ENCODE peak calls at places on chromosomes 13 and 19, in ten cellular contexts. U, Y, O, V, I, H, K, F, Z and J are unnamed samples.

GRCh38 chr19:40365613-40366401 is 17.3 kb downstream of the PLD3 start:
- DNase-seq in H (peak), U (peak), V (peak), K (peak), F (peak), O (peak), I (peak), Z (no peak), Y (peak), J (peak)

GRCh38 chr13:93847162-93847561 is 620.6 kb downstream of the GPC6 start:
- DNase-seq in Z (no peak), I (no peak), K (peak), F (no peak), U (no peak), H (no peak), V (peak), Y (peak), O (no peak), J (peak)

GRCh38 chr13:113978741-113979481 is 5.0 kb upstream of the C13orf46 start:
- DNase-seq in O (peak), Z (peak), H (peak), I (no peak), K (no peak), F (peak), U (no peak), V (no peak), Y (no peak), J (no peak)

GRCh38 chr13:76387561-76387960 is 498.6 kb downstream of the KCTD12 start:
- DNase-seq in O (no peak), U (no peak), Z (no peak), I (no peak), H (no peak), K (no peak), F (no peak), V (peak), Y (no peak), J (no peak)

GRCh38 chr13:91133941-91134772 is 213.3 kb upstream of the MIR17HG start:
- DNase-seq in U (peak), V (peak), I (no peak), K (peak), Y (peak), Z (no peak), O (peak), F (no peak), H (peak), J (peak)

GRCh38 chr13:28744656-28745055 is 25.9 kb upstream of the SLC46A3 start:
- DNase-seq in F (no peak), Z (no peak), U (no peak), H (no peak), O (no peak), V (no peak), K (no peak), Y (no peak), I (no peak), J (no peak)

GRCh38 chr19:50495020-50495531 is 15.9 kb downstream of the JOSD2 start:
- DNase-seq in K (no peak), H (no peak), Y (no peak), U (no peak), O (no peak), V (no peak), I (no peak), F (no peak), Z (no peak), J (no peak)

GRCh38 chr13:97030705-97031452 is 36.6 kb upstream of the OXGR1 start:
- DNase-seq in V (peak), O (peak), H (no peak), I (no peak), Z (no peak), F (no peak), K (peak), Y (peak), U (no peak), J (peak)

GRCh38 chr13:114115191-114115671 is 17.2 kb downstream of the RASA3 start:
- DNase-seq in Z (peak), O (peak), V (peak), Y (peak), U (no peak), I (peak), H (peak), K (no peak), F (peak), J (peak)

GRCh38 chr19:4852484-4852883 is 15.0 kb downstream of the PLIN3 start:
- DNase-seq in Y (no peak), V (no peak), I (no peak), O (no peak), F (no peak), K (no peak), Z (no peak), H (no peak), U (no peak), J (no peak)

GRCh38 chr13:109642358-109642757 is 144.0 kb downstream of the IRS2 start:
- DNase-seq in V (no peak), F (no peak), H (no peak), U (no peak), O (no peak), I (no peak), K (no peak), Z (no peak), Y (no peak), J (no peak)

GRCh38 chr19:2578391-2578826 is 102.5 kb downstream of the GADD45B start:
- DNase-seq in H (peak), I (peak), U (no peak), K (no peak), V (peak), Y (peak), F (no peak), Z (peak), O (no peak), J (peak)

GRCh38 chr13:106612688-106613087 is 44.8 kb upstream of the ARGLU1 start:
- DNase-seq in Z (peak), I (no peak), V (peak), U (peak), F (peak), K (no peak), O (peak), H (peak), Y (peak), J (peak)

GRCh38 chr19:6590458-6591319 is at the start of gene CD70:
- DNase-seq in H (no peak), F (no peak), O (no peak), I (no peak), U (no peak), Y (no peak), Z (no peak), V (no peak), K (peak), J (no peak)

GRCh38 chr13:41613984-41614581 is 156.7 kb downstream of the RGCC start:
- DNase-seq in K (no peak), U (peak), H (peak), F (peak), Y (peak), O (no peak), V (peak), I (no peak), Z (peak), J (peak)

GRCh38 chr13:36297600-36298338 is at the start of gene CCDC169:
- DNase-seq in Y (peak), Z (peak), I (no peak), F (peak), V (peak), K (peak), U (peak), O (peak), H (peak), J (peak)

GRCh38 chr13:110228936-110229904 is 77.7 kb downstream of the COL4A1 start:
- DNase-seq in H (no peak), V (peak), O (no peak), K (no peak), I (no peak), U (no peak), Y (no peak), Z (peak), F (no peak), J (peak)

GRCh38 chr13:66528139-66528538 is 702.0 kb downstream of the PCDH9 start:
- DNase-seq in K (no peak), H (no peak), O (no peak), V (no peak), Z (no peak), Y (no peak), I (no peak), U (no peak), F (no peak), J (no peak)

GRCh38 chr13:32267836-32268439 is 47.2 kb downstream of the ZAR1L start:
- DNase-seq in Y (no peak), Z (no peak), K (peak), V (no peak), U (peak), F (no peak), H (peak), I (no peak), O (no peak), J (no peak)

GRCh38 chr19:35266149-35266903 is 2.4 kb upstream of the USF2 start:
- DNase-seq in O (no peak), Y (no peak), I (no peak), Z (peak), F (peak), V (no peak), H (no peak), U (no peak), K (no peak), J (no peak)

GRCh38 chr13:41916173-41916954 is 44.5 kb downstream of the VWA8 start:
- DNase-seq in F (no peak), K (peak), I (no peak), H (no peak), O (no peak), Z (no peak), U (no peak), Y (peak), V (peak), J (peak)

GRCh38 chr13:97460004-97460756 is 26.2 kb downstream of the RAP2A start:
- DNase-seq in Z (no peak), V (no peak), I (no peak), O (no peak), F (no peak), K (peak), U (no peak), Y (peak), H (no peak), J (peak)

GRCh38 chr19:3357362-3357730 is 9.0 kb upstream of the NFIC start:
- DNase-seq in H (no peak), V (no peak), I (no peak), O (no peak), F (no peak), Z (no peak), K (peak), Y (no peak), U (no peak), J (no peak)

GRCh38 chr19:3821156-3821555 is 35.0 kb upstream of the MATK start:
- DNase-seq in U (no peak), K (no peak), I (no peak), F (no peak), H (no peak), Z (no peak), V (no peak), Y (no peak), O (no peak), J (no peak)

DNA sequence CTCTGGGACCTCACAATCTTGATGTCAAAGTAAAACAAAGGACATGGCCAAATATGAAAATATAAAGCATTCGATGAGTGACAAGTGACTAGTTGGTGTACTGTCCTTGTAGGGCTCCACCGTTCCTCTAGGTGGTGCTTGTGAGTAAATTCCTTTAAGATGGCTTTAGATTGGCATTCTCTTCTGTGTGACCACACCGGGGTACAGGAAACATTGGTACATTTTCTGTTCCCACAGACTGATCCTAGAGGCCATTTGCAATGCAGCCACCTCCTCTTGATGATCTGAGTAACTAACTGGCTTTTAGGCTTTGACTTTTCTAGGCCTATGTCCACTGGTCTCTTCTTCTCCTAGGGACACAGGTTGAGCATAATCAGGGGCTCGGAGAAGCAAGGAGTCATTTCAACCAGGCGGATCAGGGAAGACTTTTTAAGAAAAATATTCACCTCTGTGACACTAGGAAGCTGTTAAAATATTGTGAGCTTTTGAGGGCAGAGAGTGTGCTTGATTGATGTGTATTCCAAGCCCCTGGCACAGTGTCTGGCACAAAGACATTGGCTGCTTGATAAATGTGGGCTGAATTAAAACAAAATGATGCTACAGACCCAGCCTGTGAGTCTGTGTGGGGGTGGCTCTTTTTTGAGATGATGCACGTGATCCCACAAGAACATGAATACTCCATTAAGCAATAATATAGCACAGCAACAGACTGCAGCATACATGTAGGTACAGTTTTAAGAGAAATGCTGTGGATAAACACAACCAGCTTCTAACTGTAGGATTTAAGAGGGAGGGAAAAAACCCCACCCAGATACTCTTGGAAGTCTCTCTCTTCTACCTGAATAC is 21.0 kb downstream of the EPSTI1 start:
- DNase-seq in U (no peak), F (no peak), I (no peak), K (peak), Y (peak), H (peak), V (peak), Z (no peak), O (peak), J (peak)
- TF ChIP-seq CTCF in U (peak), F (peak), I (peak), K (peak), Y (peak), H (peak), V (peak), Z (peak), O (peak), J (peak)

GRCh38 chr19:11738746-11739620 is at the start of gene ZNF823:
- DNase-seq in O (peak), K (peak), I (peak), F (peak), V (peak), U (peak), H (peak), Y (peak), Z (peak), J (peak)
- H3K4me3 ChIP-seq in O (peak), K (peak), I (peak), F (peak), V (peak), U (peak), H (peak), Y (peak), Z (peak), J (peak)

GRCh38 chr13:99367663-99368448 is 60.7 kb upstream of the GPR183 start:
- DNase-seq in V (no peak), I (no peak), U (no peak), K (no peak), Y (no peak), H (no peak), Z (no peak), F (no peak), O (no peak), J (no peak)
- TF ChIP-seq CTCF in V (no peak), I (no peak), U (no peak), K (no peak), Y (no peak), H (no peak), Z (no peak), F (no peak), O (no peak), J (no peak)

DNA sequence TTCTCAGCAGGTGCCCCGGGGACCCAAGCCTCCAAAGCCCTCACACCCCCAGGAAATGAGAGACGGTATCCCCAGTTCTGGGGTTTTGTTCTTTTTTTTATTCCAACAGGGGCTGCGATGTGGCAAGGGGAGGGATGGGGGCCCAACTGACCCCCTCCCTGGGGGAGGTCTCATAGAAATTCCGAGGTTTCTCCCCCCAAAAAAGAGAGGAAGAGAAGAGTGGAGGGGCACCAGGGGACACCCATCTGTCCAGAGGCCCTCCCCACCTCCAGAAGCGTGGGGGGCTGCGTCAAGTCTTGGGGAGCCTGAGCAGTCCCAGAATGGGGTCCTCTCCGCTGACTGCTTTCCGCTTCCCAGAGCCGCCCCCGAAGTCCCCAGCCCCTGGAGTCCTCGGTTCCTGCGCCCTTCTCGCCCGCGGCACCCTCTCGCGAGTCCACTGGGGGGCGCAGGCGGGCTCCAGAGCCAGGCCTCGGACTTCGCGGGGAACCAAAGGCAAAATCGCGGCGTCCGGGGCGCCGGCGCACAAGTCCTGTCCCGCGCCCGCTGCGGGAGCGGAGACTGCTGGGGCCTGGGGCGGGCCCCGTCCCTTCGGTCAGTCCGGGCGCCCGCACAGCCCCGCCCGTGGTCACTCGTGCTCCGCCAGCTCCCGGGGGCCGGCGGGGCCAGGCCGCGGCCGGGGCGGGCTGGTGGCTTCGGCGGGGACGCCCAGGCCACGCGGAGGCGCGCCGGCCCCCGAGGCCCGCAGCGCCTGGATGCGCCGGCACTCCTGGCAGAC is 4.4 kb upstream of the ATP1A3 start:
- DNase-seq in Z (no peak), V (peak), O (peak), F (no peak), K (peak), Y (peak), H (peak), I (no peak), U (no peak), J (peak)
- H3K4me3 ChIP-seq in Z (peak), V (no peak), O (peak), F (no peak), K (no peak), Y (no peak), H (no peak), I (no peak), U (no peak), J (no peak)